ENCODE peak calls at places on chromosomes 16 and 17, in eight cellular contexts. K is stomach, H is suprapubic skin, S is A549, U is esophagus muscularis mucosa, A is ovary, Z is GM12878, F is HepG2. R is an unnamed sample.

GRCh38 chr17:68963958-68964357 is 8.8 kb upstream of the ABCA8 start:
- DNase-seq in A (no peak), S (no peak), F (no peak), Z (no peak), K (no peak), H (no peak), U (no peak), R (peak)

GRCh38 chr16:324451-325334 is 27.8 kb downstream of the AXIN1 start:
- DNase-seq in U (no peak), S (no peak), F (no peak), H (no peak), Z (no peak), K (no peak), A (no peak), R (no peak)

GRCh38 chr17:82844796-82845162 is 5.0 kb upstream of the ZNF750 start:
- DNase-seq in A (no peak), K (no peak), U (no peak), Z (no peak), H (no peak), F (no peak), S (no peak), R (no peak)

GRCh38 chr16:19555938-19556778 is 655 bp downstream of the VPS35L start:
- DNase-seq in H (no peak), A (no peak), U (no peak), Z (peak), K (no peak), S (peak), F (no peak), R (no peak)

GRCh38 chr17:66466933-66467367 is 164.5 kb downstream of the PRKCA start:
- DNase-seq in K (no peak), Z (no peak), F (peak), S (peak), U (no peak), H (no peak), A (no peak), R (peak)

GRCh38 chr17:64107517-64108235 is 22.3 kb downstream of the ERN1 start:
- DNase-seq in U (no peak), F (peak), H (no peak), S (no peak), A (no peak), Z (no peak), K (no peak), R (no peak)

GRCh38 chr16:2611499-2611862 is 70.8 kb upstream of the KCTD5 start:
- DNase-seq in K (no peak), Z (no peak), F (no peak), H (no peak), S (no peak), A (peak), U (no peak), R (no peak)

GRCh38 chr17:34095101-34095500 is 160.0 kb upstream of the CCL2 start:
- DNase-seq in K (no peak), U (peak), A (no peak), Z (no peak), H (no peak), F (no peak), S (no peak), R (no peak)

GRCh38 chr17:28896884-28897768 is at the start of gene FLOT2:
- DNase-seq in H (peak), S (peak), A (peak), F (peak), U (peak), Z (no peak), K (peak), R (peak)

GRCh38 chr17:66552381-66552780 is 250.0 kb downstream of the PRKCA start:
- DNase-seq in K (no peak), Z (no peak), A (no peak), H (no peak), F (no peak), U (no peak), S (no peak), R (no peak)

GRCh38 chr17:77349976-77350830 is 209.4 kb downstream of the SEC14L1 start:
- DNase-seq in F (no peak), U (peak), S (no peak), A (no peak), Z (no peak), H (no peak), K (peak), R (peak)

GRCh38 chr16:25110392-25110947 is 1.1 kb upstream of the LCMT1 start:
- DNase-seq in F (no peak), A (no peak), K (no peak), U (no peak), H (no peak), Z (no peak), S (no peak), R (no peak)

GRCh38 chr16:17607075-17607509 is 136.3 kb upstream of the XYLT1 start:
- DNase-seq in A (no peak), F (no peak), H (no peak), K (no peak), U (no peak), S (no peak), Z (no peak), R (no peak)

GRCh38 chr16:15961060-15961511 is 11.7 kb downstream of the ABCC1 start:
- DNase-seq in A (no peak), H (no peak), Z (peak), K (no peak), S (no peak), F (no peak), U (no peak), R (no peak)

GRCh38 chr16:57929250-57929649 is 41.7 kb downstream of the CNGB1 start:
- DNase-seq in F (no peak), H (no peak), K (no peak), S (no peak), U (no peak), A (no peak), Z (no peak), R (no peak)

GRCh38 chr16:89308391-89309333 is 91.2 kb downstream of the ZNF778 start:
- DNase-seq in S (no peak), K (no peak), Z (no peak), A (no peak), H (no peak), F (no peak), U (no peak), R (no peak)

GRCh38 chr16:88983771-88984687 is 7.0 kb upstream of the CBFA2T3 start:
- DNase-seq in F (no peak), Z (no peak), H (no peak), A (no peak), S (no peak), U (no peak), K (no peak), R (no peak)

GRCh38 chr17:82267575-82268379 is 5.7 kb downstream of the CSNK1D start:
- DNase-seq in K (peak), Z (no peak), F (peak), A (peak), H (peak), U (peak), S (peak), R (peak)

GRCh38 chr16:70678898-70679652 is 6.8 kb downstream of the MTSS2 start:
- DNase-seq in S (no peak), K (no peak), U (no peak), H (no peak), Z (no peak), A (peak), F (no peak), R (no peak)

GRCh38 chr17:47810901-47811635 is 10.5 kb downstream of the OSBPL7 start:
- DNase-seq in F (no peak), S (no peak), A (peak), H (peak), K (peak), U (no peak), Z (no peak), R (peak)

GRCh38 chr16:49458221-49458620 is 84.6 kb downstream of the C16orf78 start:
- DNase-seq in Z (no peak), A (no peak), F (no peak), U (no peak), K (peak), H (peak), S (no peak), R (peak)

GRCh38 chr17:82031303-82031884 is at the start of gene RAC3:
- DNase-seq in K (no peak), F (no peak), Z (no peak), S (no peak), H (no peak), U (no peak), A (no peak), R (no peak)

GRCh38 chr17:77124192-77124908 is 16.4 kb upstream of the SEC14L1 start:
- DNase-seq in U (no peak), F (no peak), K (peak), A (no peak), S (peak), Z (no peak), H (no peak), R (no peak)

GRCh38 chr16:49608095-49608494 is 234.5 kb downstream of the C16orf78 start:
- DNase-seq in F (no peak), H (no peak), U (no peak), S (no peak), A (no peak), Z (no peak), K (no peak), R (no peak)

GRCh38 chr17:33178641-33179040 is 114.5 kb downstream of the ASIC2 start:
- DNase-seq in Z (no peak), K (no peak), U (no peak), S (no peak), A (no peak), F (no peak), H (no peak), R (no peak)

GRCh38 chr16:46986438-46986837 is 13.0 kb upstream of the DNAJA2 start:
- DNase-seq in U (no peak), F (no peak), A (no peak), Z (no peak), S (no peak), K (no peak), H (no peak), R (no peak)

GRCh38 chr17:16486373-16487250 is 5.4 kb downstream of the LRRC75A start:
- DNase-seq in U (no peak), Z (no peak), F (no peak), H (peak), S (no peak), A (peak), K (peak), R (peak)

GRCh38 chr16:84119368-84119767 is 2.6 kb upstream of the MBTPS1 start:
- DNase-seq in A (no peak), Z (no peak), S (no peak), K (no peak), F (no peak), U (no peak), H (no peak), R (no peak)

GRCh38 chr17:34300652-34301390 is 15.3 kb downstream of the CCL11 start:
- DNase-seq in Z (no peak), F (no peak), S (no peak), K (no peak), A (no peak), H (no peak), U (no peak), R (peak)

GRCh38 chr17:52157603-52158449 is 688 bp downstream of the CA10 start:
- DNase-seq in S (no peak), H (no peak), K (no peak), U (no peak), F (no peak), Z (no peak), A (no peak), R (no peak)

DNA sequence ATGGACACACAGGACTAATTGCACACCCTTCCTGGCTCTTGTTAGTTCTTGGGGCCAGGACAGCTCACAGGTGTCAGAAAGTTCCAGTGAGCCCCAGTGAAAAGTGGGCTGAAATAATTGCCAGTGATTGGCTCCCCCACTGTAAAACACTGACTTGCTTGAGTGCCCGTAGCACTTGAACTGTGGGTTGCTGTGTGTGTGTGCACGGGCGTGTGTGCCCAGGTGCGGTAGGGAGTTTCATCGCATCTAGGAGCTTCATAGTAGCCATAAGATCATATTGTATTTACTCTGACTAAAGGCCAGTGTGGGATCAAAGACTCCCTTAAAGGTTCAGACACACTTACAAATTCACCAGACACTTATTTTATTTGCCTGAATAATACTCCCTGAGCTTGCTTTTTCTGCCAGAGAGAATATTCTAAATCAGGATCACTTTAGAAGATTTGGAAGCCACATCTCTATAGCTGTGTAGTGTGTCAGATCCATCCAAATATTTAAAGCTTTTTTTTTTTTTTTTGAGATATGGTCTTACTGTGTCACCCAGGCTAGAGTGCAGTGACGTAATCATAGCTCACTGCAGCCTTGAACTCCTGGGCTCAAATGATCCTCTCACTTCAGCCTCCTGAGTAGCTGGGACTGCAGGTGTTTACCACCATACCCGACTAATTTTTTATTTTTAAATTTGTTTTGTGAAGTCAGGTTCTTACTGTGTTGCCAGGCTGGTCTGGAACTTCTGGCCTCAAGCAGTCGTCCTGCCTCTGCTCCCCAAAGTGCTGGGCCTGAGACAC is 11.4 kb downstream of the UNK start:
- DNase-seq in S (no peak), F (no peak), Z (no peak), H (no peak), K (no peak), U (no peak), A (peak), R (peak)
- TF ChIP-seq EP300 in S (no peak), F (no peak), Z (no peak), H (no peak), K (no peak), U (no peak), A (no peak), R (no peak)

GRCh38 chr16:30122621-30123160 is 329 bp downstream of the MAPK3 start:
- DNase-seq in U (no peak), S (no peak), A (no peak), F (no peak), Z (no peak), H (peak), K (no peak), R (no peak)
- TF ChIP-seq EP300 in U (no peak), S (no peak), A (no peak), F (no peak), Z (no peak), H (no peak), K (no peak), R (no peak)

GRCh38 chr17:50292465-50292864 is 18.2 kb downstream of the TMEM92 start:
- DNase-seq in S (no peak), H (no peak), Z (no peak), K (no peak), A (no peak), U (no peak), F (no peak), R (no peak)

GRCh38 chr17:50290074-50290702 is 15.9 kb downstream of the TMEM92 start:
- DNase-seq in H (peak), U (peak), K (peak), Z (no peak), F (no peak), S (peak), A (peak), R (peak)

GRCh38 chr17:50285941-50286340 is 11.7 kb downstream of the TMEM92 start:
- DNase-seq in K (no peak), Z (no peak), H (no peak), F (no peak), S (no peak), A (peak), U (no peak), R (no peak)

GRCh38 chr17:50289268-50289667 is 15.0 kb downstream of the TMEM92 start:
- DNase-seq in H (no peak), A (peak), S (no peak), F (no peak), U (no peak), Z (no peak), K (no peak), R (no peak)

GRCh38 chr17:50288306-50288705 is 14.0 kb downstream of the TMEM92 start:
- DNase-seq in S (no peak), H (no peak), A (peak), F (no peak), K (no peak), Z (no peak), U (no peak), R (no peak)
- TF ChIP-seq EP300 in S (no peak), H (no peak), A (no peak), F (no peak), K (no peak), Z (no peak), U (no peak), R (no peak)

GRCh38 chr16:85781156-85781555 is 18.2 kb downstream of the EMC8 start:
- DNase-seq in F (no peak), S (no peak), H (no peak), U (no peak), K (no peak), A (no peak), Z (no peak), R (no peak)

GRCh38 chr16:85783441-85783840 is 15.9 kb downstream of the EMC8 start:
- DNase-seq in H (no peak), F (no peak), K (no peak), A (no peak), U (no peak), Z (no peak), S (no peak), R (no peak)

GRCh38 chr16:85780281-85780680 is 19.1 kb downstream of the EMC8 start:
- DNase-seq in F (no peak), K (no peak), U (no peak), H (no peak), Z (no peak), S (no peak), A (no peak), R (no peak)

GRCh38 chr16:85781685-85782370 is 17.5 kb downstream of the EMC8 start:
- DNase-seq in F (peak), Z (no peak), U (no peak), A (peak), S (no peak), H (no peak), K (peak), R (peak)

DNA sequence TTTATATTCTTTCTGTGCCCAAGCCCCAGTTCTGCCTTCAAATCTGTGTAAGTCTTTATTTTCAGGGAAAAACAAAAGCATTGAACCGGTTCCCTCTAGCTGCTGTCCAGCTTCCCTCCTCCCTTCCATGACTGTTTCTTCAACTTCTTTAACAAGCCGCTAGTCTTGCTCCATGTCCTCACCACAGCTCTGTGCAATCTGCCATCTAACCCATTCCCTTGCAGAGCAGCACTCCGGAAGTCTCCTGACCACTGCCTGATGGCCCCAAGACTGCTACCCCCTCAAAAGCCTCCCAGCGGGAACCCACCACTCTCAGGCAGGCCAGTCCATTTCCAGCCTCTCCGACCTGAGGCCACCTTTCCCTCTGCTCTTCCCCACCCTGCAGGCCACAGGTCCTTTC is 16.9 kb downstream of the EMC8 start:
- DNase-seq in F (no peak), K (no peak), A (no peak), H (no peak), U (no peak), S (no peak), Z (no peak), R (no peak)
- TF ChIP-seq EP300 in F (no peak), K (no peak), A (no peak), H (no peak), U (no peak), S (no peak), Z (no peak), R (no peak)

GRCh38 chr17:44637066-44637465 is 19.2 kb upstream of the MEIOC start:
- DNase-seq in K (no peak), A (no peak), F (no peak), Z (no peak), U (no peak), S (no peak), H (no peak), R (no peak)

GRCh38 chr17:44633998-44634397 is 22.3 kb upstream of the MEIOC start:
- DNase-seq in U (no peak), F (no peak), H (no peak), A (no peak), K (no peak), Z (no peak), S (no peak), R (no peak)

GRCh38 chr17:44630703-44631102 is 25.6 kb upstream of the MEIOC start:
- DNase-seq in F (peak), Z (no peak), A (no peak), S (no peak), K (no peak), H (no peak), U (no peak), R (no peak)

DNA sequence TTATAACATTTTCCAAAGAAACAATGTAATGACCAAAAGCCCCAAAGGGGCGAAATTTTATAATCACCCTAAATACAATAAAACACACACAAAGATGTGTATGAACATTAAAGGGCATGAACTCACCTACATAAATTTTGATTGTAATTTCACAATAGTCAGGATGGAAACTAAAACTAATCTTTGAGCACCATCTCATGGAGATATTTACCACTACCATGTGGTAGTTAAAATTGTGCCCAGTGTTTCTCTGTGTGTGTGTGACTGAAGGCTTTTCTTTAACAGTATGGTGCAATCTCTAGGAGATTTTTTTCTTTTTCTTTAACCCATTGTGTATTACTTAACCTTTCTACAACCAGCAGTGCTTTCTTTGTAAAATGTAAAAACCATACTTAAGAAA is 19.7 kb upstream of the MEIOC start:
- DNase-seq in Z (no peak), A (no peak), S (peak), F (peak), U (no peak), K (no peak), H (no peak), R (no peak)
- TF ChIP-seq EP300 in Z (no peak), A (no peak), S (no peak), F (no peak), U (no peak), K (no peak), H (no peak), R (no peak)

GRCh38 chr16:11955713-11956123 is 9.3 kb upstream of the TNFRSF17 start:
- DNase-seq in K (no peak), A (no peak), Z (no peak), U (no peak), H (no peak), F (no peak), S (no peak), R (peak)
- TF ChIP-seq EP300 in K (no peak), A (no peak), Z (no peak), U (no peak), H (no peak), F (no peak), S (no peak), R (no peak)

DNA sequence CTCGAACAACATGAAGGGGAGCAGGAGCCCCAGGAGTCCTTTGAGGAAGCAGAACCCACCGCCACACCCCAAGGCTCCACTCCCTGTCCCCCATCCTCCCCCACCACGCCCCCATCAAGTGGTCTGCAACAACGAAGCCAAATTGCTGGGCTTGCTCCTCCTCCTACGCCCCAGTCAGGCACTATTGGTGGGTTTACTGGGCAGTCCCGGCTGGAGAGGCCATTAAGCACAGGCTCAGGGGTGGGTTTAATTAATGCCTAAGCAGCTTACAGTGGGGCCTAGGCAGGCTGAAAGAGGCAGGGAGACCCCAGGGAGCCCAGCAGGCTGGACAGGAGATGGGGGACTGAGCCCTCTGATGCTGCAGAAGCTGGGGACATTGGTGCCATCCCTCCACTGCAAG is 5.1 kb downstream of the MPP2 start:
- DNase-seq in F (no peak), K (no peak), H (no peak), Z (no peak), A (no peak), S (no peak), U (no peak), R (no peak)
- TF ChIP-seq EP300 in F (no peak), K (no peak), H (no peak), Z (no peak), A (no peak), S (no peak), U (no peak), R (no peak)